ENCODE peak calls at places on chromosome 9, in nine cellular contexts. V, J, Z, X, R, T, Y, O and W are unnamed samples.

GRCh38 chr9:98726735-98727134 is 18.0 kb upstream of the GABBR2 start:
- DNase-seq in V (no peak), J (no peak), Z (no peak), X (peak), R (peak), T (no peak), Y (no peak), O (no peak), W (no peak)

GRCh38 chr9:137247135-137247915 is 3.8 kb upstream of the STPG3 start:
- DNase-seq in V (no peak), J (no peak), Z (no peak), X (no peak), R (no peak), T (no peak), Y (no peak), O (no peak), W (no peak)

GRCh38 chr9:114900937-114901802 is 29.2 kb downstream of the TNFSF8 start:
- DNase-seq in V (no peak), J (no peak), Z (no peak), X (no peak), R (peak), T (no peak), Y (no peak), O (peak), W (no peak)

GRCh38 chr9:91589101-91589553 is 165.5 kb upstream of the NFIL3 start:
- DNase-seq in V (no peak), J (peak), Z (no peak), X (peak), R (peak), T (no peak), Y (peak), O (no peak), W (no peak)

GRCh38 chr9:129143461-129143927 is 32.3 kb downstream of the PTPA start:
- DNase-seq in V (no peak), J (peak), Z (peak), X (peak), R (peak), T (peak), Y (no peak), O (no peak), W (peak)

GRCh38 chr9:107989544-107989943 is 500.0 kb upstream of the KLF4 start:
- DNase-seq in V (no peak), J (no peak), Z (no peak), X (no peak), R (peak), T (no peak), Y (no peak), O (no peak), W (no peak)

GRCh38 chr9:108441251-108441650 is 414.5 kb downstream of the ACTL7B start:
- DNase-seq in V (no peak), J (no peak), Z (no peak), X (no peak), R (no peak), T (no peak), Y (no peak), O (no peak), W (no peak)

GRCh38 chr9:32385135-32385884 is 867 bp downstream of the ACO1 start:
- DNase-seq in V (no peak), J (no peak), Z (no peak), X (no peak), R (peak), T (no peak), Y (no peak), O (no peak), W (no peak)

GRCh38 chr9:114503009-114503408 is 2.3 kb downstream of the WHRN start:
- DNase-seq in V (no peak), J (no peak), Z (no peak), X (no peak), R (no peak), T (no peak), Y (peak), O (peak), W (no peak)

GRCh38 chr9:99030082-99030481 is 74.8 kb upstream of the TGFBR1 start:
- DNase-seq in V (no peak), J (no peak), Z (no peak), X (peak), R (peak), T (no peak), Y (no peak), O (no peak), W (peak)

GRCh38 chr9:90526386-90526785 is 116.2 kb downstream of the DIRAS2 start:
- DNase-seq in V (no peak), J (no peak), Z (no peak), X (no peak), R (no peak), T (no peak), Y (no peak), O (no peak), W (no peak)

GRCh38 chr9:137305060-137305787 is 3.2 kb upstream of the NRARP start:
- DNase-seq in V (peak), J (peak), Z (peak), X (peak), R (no peak), T (peak), Y (peak), O (no peak), W (no peak)

GRCh38 chr9:37408933-37409710 is 13.4 kb upstream of the GRHPR start:
- DNase-seq in V (no peak), J (no peak), Z (no peak), X (no peak), R (no peak), T (no peak), Y (no peak), O (no peak), W (no peak)

GRCh38 chr9:128321879-128322341 is 337 bp downstream of the TRUB2 start:
- DNase-seq in V (no peak), J (no peak), Z (no peak), X (no peak), R (no peak), T (no peak), Y (no peak), O (no peak), W (no peak)

GRCh38 chr9:102273952-102274351 is 535.5 kb upstream of the GRIN3A start:
- DNase-seq in V (no peak), J (no peak), Z (no peak), X (peak), R (no peak), T (no peak), Y (no peak), O (peak), W (no peak)

GRCh38 chr9:95213102-95213501 is 104.4 kb downstream of the FANCC start:
- DNase-seq in V (no peak), J (no peak), Z (no peak), X (no peak), R (no peak), T (no peak), Y (no peak), O (no peak), W (no peak)

GRCh38 chr9:70398145-70398556 is 16.3 kb downstream of the KLF9 start:
- DNase-seq in V (peak), J (no peak), Z (no peak), X (no peak), R (no peak), T (no peak), Y (no peak), O (no peak), W (no peak)

GRCh38 chr9:128091571-128091970 is 23.5 kb downstream of the SLC25A25 start:
- DNase-seq in V (no peak), J (no peak), Z (no peak), X (no peak), R (no peak), T (no peak), Y (no peak), O (no peak), W (no peak)

GRCh38 chr9:125815568-125815967 is 68.4 kb downstream of the PBX3 start:
- DNase-seq in V (no peak), J (no peak), Z (no peak), X (no peak), R (peak), T (no peak), Y (no peak), O (peak), W (no peak)

GRCh38 chr9:7542648-7543165 is 256.9 kb downstream of the DMAC1 start:
- DNase-seq in V (no peak), J (no peak), Z (no peak), X (no peak), R (no peak), T (no peak), Y (no peak), O (no peak), W (no peak)

GRCh38 chr9:27672730-27673129 is 99.4 kb upstream of the C9orf72 start:
- DNase-seq in V (no peak), J (no peak), Z (no peak), X (no peak), R (no peak), T (no peak), Y (no peak), O (no peak), W (no peak)

GRCh38 chr9:112939418-112939817 is 48.7 kb upstream of the SLC46A2 start:
- DNase-seq in V (no peak), J (no peak), Z (no peak), X (no peak), R (no peak), T (no peak), Y (no peak), O (peak), W (no peak)

GRCh38 chr9:20197976-20198685 is 409.3 kb upstream of the SLC24A2 start:
- DNase-seq in V (peak), J (no peak), Z (no peak), X (no peak), R (no peak), T (no peak), Y (peak), O (peak), W (no peak)

GRCh38 chr9:22855956-22856355 is 409.3 kb downstream of the DMRTA1 start:
- DNase-seq in V (no peak), J (no peak), Z (no peak), X (no peak), R (no peak), T (no peak), Y (no peak), O (no peak), W (no peak)

GRCh38 chr9:95920024-95920423 is 44.5 kb downstream of the ERCC6L2 start:
- DNase-seq in V (no peak), J (no peak), Z (no peak), X (no peak), R (no peak), T (no peak), Y (no peak), O (no peak), W (no peak)

GRCh38 chr9:36985769-36986547 is 48.1 kb downstream of the PAX5 start:
- DNase-seq in V (no peak), J (no peak), Z (no peak), X (no peak), R (no peak), T (no peak), Y (no peak), O (no peak), W (no peak)

GRCh38 chr9:131528886-131529505 is 2.1 kb downstream of the UCK1 start:
- DNase-seq in V (no peak), J (no peak), Z (no peak), X (no peak), R (no peak), T (no peak), Y (no peak), O (no peak), W (no peak)
- H3K4me3 ChIP-seq in V (no peak), J (no peak), Z (no peak), X (no peak), R (no peak), T (no peak), Y (no peak), O (no peak), W (no peak)

GRCh38 chr9:123484130-123484529 is 128.1 kb downstream of the CRB2 start:
- DNase-seq in V (no peak), J (no peak), Z (no peak), X (no peak), R (no peak), T (no peak), Y (no peak), O (no peak), W (no peak)

GRCh38 chr9:123481209-123481865 is 125.3 kb downstream of the CRB2 start:
- DNase-seq in V (no peak), J (no peak), Z (no peak), X (no peak), R (no peak), T (no peak), Y (no peak), O (no peak), W (no peak)

GRCh38 chr9:123482295-123482970 is 126.4 kb downstream of the CRB2 start:
- DNase-seq in V (no peak), J (no peak), Z (no peak), X (no peak), R (no peak), T (no peak), Y (no peak), O (no peak), W (no peak)

GRCh38 chr9:123486431-123486830 is 130.4 kb downstream of the CRB2 start:
- DNase-seq in V (no peak), J (no peak), Z (no peak), X (no peak), R (no peak), T (no peak), Y (no peak), O (no peak), W (no peak)

GRCh38 chr9:123483191-123483803 is 127.3 kb downstream of the CRB2 start:
- DNase-seq in V (no peak), J (no peak), Z (no peak), X (no peak), R (no peak), T (no peak), Y (no peak), O (no peak), W (no peak)
- H3K27ac ChIP-seq in V (no peak), J (no peak), Z (no peak), X (no peak), R (no peak), T (no peak), Y (no peak), O (no peak), W (no peak)

GRCh38 chr9:69093471-69094103 is 58.0 kb downstream of the FXN start:
- DNase-seq in V (no peak), J (no peak), Z (no peak), X (no peak), R (no peak), T (no peak), Y (no peak), O (no peak), W (no peak)

GRCh38 chr9:69097923-69098593 is 62.5 kb downstream of the FXN start:
- DNase-seq in V (no peak), J (no peak), Z (no peak), X (peak), R (peak), T (no peak), Y (no peak), O (no peak), W (no peak)

DNA sequence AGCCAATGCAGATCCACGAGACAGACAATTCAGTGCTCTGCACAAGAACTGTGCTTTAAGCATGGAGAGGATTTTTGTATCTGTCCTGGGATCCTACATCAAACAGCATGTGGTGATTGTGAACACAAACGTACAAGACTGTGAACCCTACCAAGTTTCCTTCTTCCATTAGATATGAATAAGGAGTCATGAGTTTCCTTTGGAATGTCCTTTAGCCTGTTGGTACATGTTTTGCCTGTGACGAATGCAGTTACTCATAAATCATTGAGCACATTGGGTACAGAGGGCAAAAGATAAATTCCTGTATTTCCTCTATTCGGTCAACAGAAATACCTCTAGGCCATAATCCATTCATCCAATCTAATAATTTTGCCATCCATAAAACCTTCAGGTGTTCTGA is 61.5 kb downstream of the FXN start:
- DNase-seq in V (no peak), J (no peak), Z (no peak), X (peak), R (peak), T (no peak), Y (peak), O (no peak), W (no peak)
- H3K4me3 ChIP-seq in V (no peak), J (no peak), Z (no peak), X (no peak), R (no peak), T (no peak), Y (no peak), O (no peak), W (no peak)

GRCh38 chr9:71928376-71928775 is 16.9 kb downstream of the C9orf85 start:
- DNase-seq in V (no peak), J (no peak), Z (no peak), X (no peak), R (peak), T (no peak), Y (no peak), O (peak), W (no peak)
- H3K27ac ChIP-seq in V (no peak), J (no peak), Z (no peak), X (no peak), R (no peak), T (no peak), Y (peak), O (peak), W (no peak)